ENCODE peak calls at places on chromosomes 13 and 19, in seven cellular contexts. D, T, C, Q, E, G and P are unnamed samples.

GRCh38 chr19:3140667-3141038 is 4.8 kb downstream of the GNA15 start:
- ATAC-seq in D (no peak), T (no peak), C (no peak), Q (no peak), E (no peak), G (no peak), P (no peak)

GRCh38 chr19:49145485-49146407 is 9.4 kb downstream of the HRC start:
- ATAC-seq in D (peak), T (peak), C (peak), Q (peak), E (no peak), G (peak), P (peak)

GRCh38 chr19:43752287-43752875 is 2.4 kb downstream of the SMG9 start:
- ATAC-seq in D (no peak), T (no peak), C (no peak), Q (no peak), E (no peak), G (no peak), P (no peak)

GRCh38 chr13:99756281-99756680 is 215.3 kb downstream of the ZIC5 start:
- ATAC-seq in D (no peak), T (no peak), C (no peak), Q (no peak), E (no peak), G (no peak), P (no peak)

GRCh38 chr19:1172353-1173159 is 1.5 kb downstream of the SBNO2 start:
- ATAC-seq in D (peak), T (peak), C (peak), Q (no peak), E (peak), G (peak), P (peak)

GRCh38 chr19:662207-662961 is 630 bp downstream of the RNF126 start:
- ATAC-seq in D (peak), T (peak), C (no peak), Q (peak), E (no peak), G (peak), P (peak)

GRCh38 chr19:53868091-53868891 is 608 bp downstream of the MYADM start:
- ATAC-seq in D (peak), T (peak), C (no peak), Q (peak), E (no peak), G (peak), P (peak)

GRCh38 chr19:15248648-15249559 is 16.7 kb upstream of the EPHX3 start:
- ATAC-seq in D (peak), T (peak), C (peak), Q (peak), E (peak), G (peak), P (peak)

GRCh38 chr13:39365879-39366278 is 237.1 kb downstream of the LHFPL6 start:
- ATAC-seq in D (no peak), T (no peak), C (no peak), Q (no peak), E (no peak), G (no peak), P (no peak)

GRCh38 chr13:31625115-31625514 is 114.2 kb upstream of the RXFP2 start:
- ATAC-seq in D (no peak), T (no peak), C (no peak), Q (no peak), E (no peak), G (no peak), P (no peak)

GRCh38 chr13:78420814-78421213 is 182.5 kb downstream of the POU4F1 start:
- ATAC-seq in D (peak), T (no peak), C (no peak), Q (no peak), E (no peak), G (no peak), P (no peak)

GRCh38 chr13:79973533-79973963 is 367.4 kb downstream of the SPRY2 start:
- ATAC-seq in D (peak), T (peak), C (peak), Q (no peak), E (peak), G (no peak), P (peak)

GRCh38 chr19:51607920-51608562 is 22.2 kb downstream of the SIGLEC5 start:
- ATAC-seq in D (peak), T (peak), C (no peak), Q (peak), E (no peak), G (peak), P (no peak)

GRCh38 chr19:50893047-50893737 is 18.0 kb downstream of the KLK4 start:
- ATAC-seq in D (no peak), T (peak), C (no peak), Q (no peak), E (no peak), G (peak), P (no peak)

GRCh38 chr13:45737571-45738002 is 35.5 kb downstream of the CBY2 start:
- ATAC-seq in D (no peak), T (peak), C (no peak), Q (no peak), E (no peak), G (peak), P (no peak)

GRCh38 chr19:15702590-15702930 is 25.3 kb upstream of the OR10H2 start:
- ATAC-seq in D (peak), T (peak), C (no peak), Q (peak), E (peak), G (peak), P (peak)

GRCh38 chr19:15249912-15250634 is 17.8 kb upstream of the EPHX3 start:
- ATAC-seq in D (no peak), T (no peak), C (no peak), Q (peak), E (peak), G (peak), P (peak)

GRCh38 chr19:4829001-4829712 is 2.4 kb downstream of the TICAM1 start:
- ATAC-seq in D (peak), T (no peak), C (no peak), Q (no peak), E (no peak), G (peak), P (no peak)

GRCh38 chr13:24899601-24900000 is 135.6 kb downstream of the RNF17 start:
- ATAC-seq in D (no peak), T (no peak), C (no peak), Q (no peak), E (no peak), G (no peak), P (no peak)

GRCh38 chr13:25806304-25806974 is 245.4 kb downstream of the SHISA2 start:
- ATAC-seq in D (no peak), T (no peak), C (no peak), Q (no peak), E (no peak), G (no peak), P (no peak)

GRCh38 chr13:32025730-32026129 is 5.8 kb upstream of the FRY start:
- ATAC-seq in D (no peak), T (no peak), C (no peak), Q (no peak), E (no peak), G (no peak), P (no peak)

GRCh38 chr19:281992-282391 is 9.2 kb downstream of the PLPP2 start:
- ATAC-seq in D (no peak), T (peak), C (no peak), Q (no peak), E (no peak), G (peak), P (no peak)

GRCh38 chr13:24148414-24149305 is 11.9 kb upstream of the SPATA13 start:
- ATAC-seq in D (peak), T (peak), C (no peak), Q (peak), E (no peak), G (peak), P (peak)

GRCh38 chr19:41499899-41500298 is 56.9 kb downstream of the ERICH4 start:
- ATAC-seq in D (peak), T (no peak), C (no peak), Q (no peak), E (no peak), G (no peak), P (no peak)

GRCh38 chr19:35107541-35107939 is 8.1 kb upstream of the FXYD3 start:
- ATAC-seq in D (peak), T (peak), C (no peak), Q (peak), E (no peak), G (no peak), P (peak)

GRCh38 chr13:95474992-95475391 is 77.5 kb upstream of the CLDN10 start:
- ATAC-seq in D (no peak), T (no peak), C (no peak), Q (no peak), E (no peak), G (no peak), P (no peak)

GRCh38 chr13:36421447-36421846 is 10.8 kb upstream of the CCNA1 start:
- ATAC-seq in D (no peak), T (no peak), C (no peak), Q (peak), E (no peak), G (no peak), P (no peak)

GRCh38 chr13:94657167-94657566 is 55.2 kb downstream of the SOX21 start:
- ATAC-seq in D (no peak), T (no peak), C (no peak), Q (no peak), E (no peak), G (no peak), P (no peak)

GRCh38 chr13:106588367-106588766 is 20.4 kb upstream of the ARGLU1 start:
- ATAC-seq in D (peak), T (no peak), C (no peak), Q (no peak), E (peak), G (no peak), P (no peak)

GRCh38 chr19:3123088-3123721 is 12.6 kb upstream of the GNA15 start:
- ATAC-seq in D (peak), T (no peak), C (no peak), Q (no peak), E (no peak), G (no peak), P (no peak)

GRCh38 chr13:23701646-23702045 is 131.4 kb downstream of the TNFRSF19 start:
- ATAC-seq in D (no peak), T (no peak), C (peak), Q (peak), E (peak), G (no peak), P (peak)

GRCh38 chr19:19202707-19203011 is 555 bp downstream of the NR2C2AP start:
- ATAC-seq in D (no peak), T (peak), C (peak), Q (no peak), E (no peak), G (no peak), P (no peak)

GRCh38 chr19:7905859-7906258 is 2.2 kb downstream of the MAP2K7 start:
- ATAC-seq in D (no peak), T (no peak), C (no peak), Q (no peak), E (no peak), G (no peak), P (no peak)

GRCh38 chr19:7902796-7903243 is 857 bp upstream of the MAP2K7 start:
- ATAC-seq in D (peak), T (peak), C (no peak), Q (no peak), E (no peak), G (peak), P (no peak)

GRCh38 chr19:7903244-7904073 is at the start of gene MAP2K7:
- ATAC-seq in D (peak), T (peak), C (peak), Q (peak), E (peak), G (peak), P (peak)

GRCh38 chr19:7905298-7905697 is 1.6 kb downstream of the MAP2K7 start:
- ATAC-seq in D (no peak), T (no peak), C (no peak), Q (no peak), E (no peak), G (no peak), P (no peak)

GRCh38 chr19:7904074-7905020 is 670 bp downstream of the MAP2K7 start:
- ATAC-seq in D (peak), T (peak), C (peak), Q (peak), E (no peak), G (peak), P (peak)
- TF ChIP-seq POLR2A in D (no peak), T (no peak), C (no peak), Q (no peak), E (no peak), G (no peak), P (no peak)

GRCh38 chr19:45079063-45079910 is at the start of gene GEMIN7:
- ATAC-seq in D (peak), T (peak), C (peak), Q (peak), E (peak), G (peak), P (peak)
- TF ChIP-seq POLR2A in D (peak), T (no peak), C (no peak), Q (peak), E (no peak), G (peak), P (peak)

DNA sequence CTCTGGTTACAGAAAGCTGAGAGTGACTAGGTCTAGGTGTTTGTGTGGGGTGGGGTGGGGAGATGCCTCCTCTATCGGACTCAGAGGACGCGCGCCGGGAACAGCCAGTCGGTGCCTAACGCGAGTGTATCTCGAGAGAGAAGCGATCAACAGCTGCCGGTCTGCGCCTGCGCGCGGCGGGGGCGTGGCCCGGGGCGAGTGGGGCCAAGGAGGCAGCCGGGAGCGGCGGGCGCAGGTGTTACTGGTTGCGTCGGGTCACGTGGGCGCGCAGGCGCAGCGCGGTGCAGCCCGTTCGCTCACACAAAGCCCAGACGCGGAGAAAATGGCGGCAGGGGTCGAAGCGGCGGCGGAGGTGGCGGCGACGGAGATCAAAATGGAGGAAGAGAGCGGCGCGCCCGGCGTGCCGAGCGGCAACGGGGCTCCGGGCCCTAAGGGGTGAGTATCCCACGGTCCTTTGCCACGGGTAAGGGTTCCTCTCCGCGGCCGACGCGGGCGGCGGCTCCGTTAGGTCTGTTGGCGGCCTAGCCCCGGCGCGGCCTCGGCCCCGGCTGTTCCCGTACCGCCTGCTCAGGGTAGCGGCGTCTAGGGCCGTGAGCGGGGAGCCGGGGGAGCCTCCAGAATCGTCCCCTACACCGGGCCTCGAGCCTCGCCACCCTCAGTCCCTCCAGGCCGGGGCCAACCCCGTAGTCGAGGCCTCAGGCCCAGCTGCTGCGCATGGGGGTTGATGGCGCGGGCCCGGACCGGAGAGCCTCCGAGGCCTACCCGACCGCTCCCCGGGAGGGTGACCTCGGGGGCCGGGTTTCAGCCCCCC is at the start of gene HNRNPM:
- ATAC-seq in D (peak), T (peak), C (peak), Q (peak), E (peak), G (peak), P (peak)
- TF ChIP-seq POLR2A in D (peak), T (peak), C (peak), Q (peak), E (peak), G (peak), P (peak)

DNA sequence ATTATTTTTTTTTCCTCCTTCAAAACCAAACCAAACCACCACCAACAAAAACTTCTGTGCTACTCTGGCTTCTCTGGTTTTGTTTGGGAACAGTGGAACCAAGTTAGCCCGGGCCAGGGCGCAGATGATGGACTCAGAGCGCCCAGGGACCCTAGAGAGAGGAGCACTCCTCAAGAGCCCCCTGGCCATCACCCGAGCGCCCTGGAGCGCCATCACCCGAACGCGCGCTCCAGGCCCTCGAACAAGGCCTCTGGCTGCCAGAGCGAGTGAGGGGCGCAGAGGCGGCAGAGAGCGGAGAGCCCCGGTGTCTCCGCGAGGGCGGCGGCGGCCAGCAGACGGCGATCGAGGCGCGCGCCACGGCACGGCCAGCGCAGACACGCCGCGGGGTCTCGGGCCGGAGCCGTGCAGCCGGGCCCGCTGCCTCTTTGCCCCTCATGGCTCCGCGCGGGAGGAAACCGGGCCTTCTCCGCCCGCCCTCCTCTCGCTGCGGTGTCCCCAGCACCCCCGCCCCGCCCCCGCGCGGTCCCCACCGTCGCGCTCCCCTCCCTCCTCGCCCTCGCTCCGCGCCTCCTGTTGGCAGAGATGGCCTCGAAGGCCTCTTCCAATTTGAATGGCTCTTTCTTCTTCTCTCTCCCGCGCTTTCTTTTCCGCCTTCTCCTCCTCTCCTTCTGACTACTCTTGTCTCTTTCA is 4.2 kb upstream of the SOX1 start:
- ATAC-seq in D (no peak), T (no peak), C (no peak), Q (no peak), E (no peak), G (no peak), P (no peak)
- TF ChIP-seq POLR2A in D (no peak), T (no peak), C (no peak), Q (no peak), E (no peak), G (no peak), P (no peak)

GRCh38 chr13:41019027-41019487 is at the start of gene ELF1:
- ATAC-seq in D (peak), T (peak), C (peak), Q (peak), E (peak), G (peak), P (peak)
- TF ChIP-seq POLR2A in D (peak), T (peak), C (peak), Q (peak), E (no peak), G (no peak), P (no peak)

GRCh38 chr19:46600393-46601317 is 475 bp upstream of the CALM3 start:
- ATAC-seq in D (peak), T (peak), C (peak), Q (peak), E (peak), G (peak), P (peak)
- TF ChIP-seq POLR2A in D (peak), T (peak), C (peak), Q (peak), E (no peak), G (peak), P (peak)